ENCODE peak calls at places on chromosomes 1 and 21, in eight cellular contexts. P is CD8-positive, alpha-beta T cell; U is lower lobe of right lung; H is small intestine; Q is right cardiac atrium; V is CD8-positive, alpha-beta memory T cell; L is CD4-positive, alpha-beta memory T cell; C is adrenal gland. Z is an unnamed sample. For H3K9me3, the result is how much of the 10 kb centered on the place peaks cover.

GRCh38 chr1:174870319-174870718 is 129.4 kb upstream of the CACYBP start:
- DNase-seq in P (no peak), U (no peak), H (no peak), Q (no peak), V (no peak), L (no peak), C (no peak), Z (no peak)

GRCh38 chr1:30358510-30358909 is 364.9 kb downstream of the MATN1 start:
- DNase-seq in P (no peak), U (no peak), H (no peak), Q (no peak), V (no peak), L (no peak), C (no peak), Z (no peak)

GRCh38 chr1:235315173-235315572 is 12.8 kb downstream of the ARID4B start:
- DNase-seq in P (no peak), U (no peak), H (no peak), Q (no peak), V (no peak), L (no peak), C (no peak), Z (no peak)

GRCh38 chr1:40224040-40224439 is 23.7 kb upstream of the TMCO2 start:
- DNase-seq in P (no peak), U (no peak), H (no peak), Q (no peak), V (no peak), L (no peak), C (no peak), Z (no peak)

GRCh38 chr1:152855661-152856060 is 4.1 kb upstream of the LCE7A start:
- DNase-seq in P (no peak), U (no peak), H (no peak), Q (no peak), V (no peak), L (no peak), C (no peak), Z (no peak)

GRCh38 chr1:98428864-98429263 is 232.7 kb upstream of the SNX7 start:
- DNase-seq in P (no peak), U (no peak), H (no peak), Q (no peak), V (no peak), L (no peak), C (no peak), Z (no peak)

GRCh38 chr21:16587141-16587570 is 857.4 kb downstream of the USP25 start:
- DNase-seq in P (peak), U (peak), H (no peak), Q (peak), V (no peak), L (no peak), C (peak), Z (no peak)

GRCh38 chr1:44677201-44677520 is 2.6 kb downstream of the ARMH1 start:
- DNase-seq in P (no peak), U (no peak), H (peak), Q (no peak), V (no peak), L (peak), C (peak), Z (no peak)

GRCh38 chr1:78274814-78275213 is 216.0 kb upstream of the PTGFR start:
- DNase-seq in P (no peak), U (no peak), H (no peak), Q (no peak), V (no peak), L (no peak), C (no peak), Z (no peak)

GRCh38 chr1:173409613-173410012 is 67.5 kb upstream of the PRDX6 start:
- DNase-seq in P (peak), U (peak), H (no peak), Q (peak), V (peak), L (no peak), C (no peak), Z (no peak)

GRCh38 chr1:174883361-174883760 is 116.4 kb upstream of the CACYBP start:
- DNase-seq in P (no peak), U (no peak), H (no peak), Q (no peak), V (no peak), L (peak), C (no peak), Z (no peak)

GRCh38 chr1:228791782-228792181 is 56.5 kb downstream of the RHOU start:
- DNase-seq in P (no peak), U (no peak), H (no peak), Q (no peak), V (no peak), L (no peak), C (no peak), Z (no peak)

GRCh38 chr1:230292739-230293720 is 133.1 kb downstream of the PGBD5 start:
- DNase-seq in P (no peak), U (no peak), H (no peak), Q (no peak), V (no peak), L (no peak), C (no peak), Z (no peak)

GRCh38 chr21:32087452-32087851 is 191.4 kb downstream of the MIS18A start:
- DNase-seq in P (no peak), U (no peak), H (peak), Q (no peak), V (no peak), L (no peak), C (no peak), Z (no peak)

GRCh38 chr1:84299536-84300260 is 1.8 kb upstream of the SAMD13 start:
- DNase-seq in P (no peak), U (no peak), H (peak), Q (no peak), V (no peak), L (no peak), C (no peak), Z (no peak)

GRCh38 chr1:76868916-76869315 is 1.6 kb downstream of the ST6GALNAC5 start:
- DNase-seq in P (no peak), U (peak), H (no peak), Q (peak), V (no peak), L (no peak), C (peak), Z (no peak)

GRCh38 chr21:40015818-40016217 is 148.6 kb downstream of the PCP4 start:
- DNase-seq in P (no peak), U (no peak), H (no peak), Q (no peak), V (no peak), L (no peak), C (no peak), Z (no peak)

GRCh38 chr21:40016234-40016633 is 149.0 kb downstream of the PCP4 start:
- DNase-seq in P (no peak), U (no peak), H (no peak), Q (no peak), V (no peak), L (no peak), C (no peak), Z (no peak)

GRCh38 chr21:40019076-40019475 is 151.8 kb downstream of the PCP4 start:
- DNase-seq in P (no peak), U (no peak), H (no peak), Q (no peak), V (no peak), L (no peak), C (no peak), Z (no peak)

GRCh38 chr21:40016667-40017066 is 149.4 kb downstream of the PCP4 start:
- DNase-seq in P (no peak), U (no peak), H (no peak), Q (no peak), V (no peak), L (no peak), C (no peak), Z (no peak)

GRCh38 chr21:40020651-40021050 is 153.4 kb downstream of the PCP4 start:
- DNase-seq in P (no peak), U (no peak), H (no peak), Q (no peak), V (no peak), L (no peak), C (no peak), Z (no peak)
- H3K9me3 ChIP-seq in P (under half), U (under half), H (under half), Q (under half), V (under half), L (under half), C (under half), Z (under half)

GRCh38 chr1:2882968-2883696 is 81.6 kb upstream of the TTC34 start:
- DNase-seq in P (no peak), U (no peak), H (no peak), Q (no peak), V (no peak), L (no peak), C (no peak), Z (no peak)
- H3K9me3 ChIP-seq in P (under half), U (under half), H (under half), Q (under half), V (under half), L (under half), C (under half), Z (under half)

DNA sequence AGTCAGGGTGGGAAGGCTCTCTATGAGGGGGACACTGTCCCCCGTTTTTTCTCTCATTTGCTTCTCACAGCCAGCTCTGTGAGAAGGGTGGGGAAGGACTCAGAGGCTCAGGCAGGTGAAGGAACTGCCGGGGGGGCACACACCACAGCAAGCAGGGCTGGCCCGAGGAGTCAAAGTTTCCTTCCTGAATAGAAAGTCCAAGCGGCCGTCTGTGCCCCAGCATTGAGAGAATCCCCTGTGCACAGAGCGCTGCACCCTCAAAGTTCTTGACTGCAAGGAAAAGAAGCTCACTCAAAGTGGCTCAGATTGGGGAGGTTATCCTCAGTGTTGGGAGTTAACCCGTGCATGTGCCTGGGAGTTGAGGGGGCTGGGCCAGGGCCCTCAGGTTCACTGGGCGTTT is 145.2 kb upstream of the AJAP1 start:
- DNase-seq in P (no peak), U (no peak), H (no peak), Q (no peak), V (no peak), L (no peak), C (no peak), Z (no peak)
- H3K9me3 ChIP-seq in P (under half), U (under half), H (under half), Q (under half), V (under half), L (under half), C (under half), Z (under half)

GRCh38 chr21:9735421-9735961 is 785.9 kb upstream of the TPTE start:
- DNase-seq in P (no peak), U (no peak), H (no peak), Q (peak), V (no peak), L (no peak), C (no peak), Z (no peak)
- H3K9me3 ChIP-seq in P (under half), U (under half), H (under half), Q (under half), V (under half), L (under half), C (under half), Z (under half)

GRCh38 chr1:180731131-180731530 is 99.3 kb downstream of the XPR1 start:
- DNase-seq in P (no peak), U (no peak), H (no peak), Q (no peak), V (no peak), L (no peak), C (no peak), Z (no peak)
- H3K9me3 ChIP-seq in P (under half), U (under half), H (under half), Q (under half), V (under half), L (under half), C (under half), Z (under half)

GRCh38 chr1:233281711-233282581 is 13.6 kb downstream of the PCNX2 start:
- DNase-seq in P (no peak), U (no peak), H (peak), Q (no peak), V (peak), L (peak), C (no peak), Z (no peak)

GRCh38 chr1:233278621-233279020 is 16.9 kb downstream of the PCNX2 start:
- DNase-seq in P (no peak), U (no peak), H (no peak), Q (no peak), V (no peak), L (no peak), C (no peak), Z (no peak)

GRCh38 chr1:233282582-233282886 is 13.0 kb downstream of the PCNX2 start:
- DNase-seq in P (no peak), U (no peak), H (no peak), Q (no peak), V (no peak), L (no peak), C (no peak), Z (no peak)

GRCh38 chr1:233279971-233280370 is 15.6 kb downstream of the PCNX2 start:
- DNase-seq in P (no peak), U (no peak), H (no peak), Q (no peak), V (no peak), L (no peak), C (no peak), Z (no peak)

GRCh38 chr1:233277637-233278413 is 17.7 kb downstream of the PCNX2 start:
- DNase-seq in P (no peak), U (no peak), H (no peak), Q (no peak), V (no peak), L (no peak), C (no peak), Z (no peak)
- H3K9me3 ChIP-seq in P (under half), U (under half), H (under half), Q (under half), V (under half), L (under half), C (under half), Z (under half)

GRCh38 chr21:17803536-17803935 is 15.6 kb downstream of the C21orf91 start:
- DNase-seq in P (no peak), U (no peak), H (no peak), Q (no peak), V (no peak), L (no peak), C (no peak), Z (no peak)

GRCh38 chr21:17802568-17802967 is 16.6 kb downstream of the C21orf91 start:
- DNase-seq in P (no peak), U (no peak), H (no peak), Q (no peak), V (no peak), L (no peak), C (no peak), Z (no peak)

GRCh38 chr21:17805966-17806365 is 13.2 kb downstream of the C21orf91 start:
- DNase-seq in P (no peak), U (no peak), H (no peak), Q (no peak), V (no peak), L (no peak), C (no peak), Z (no peak)
- H3K9me3 ChIP-seq in P (under half), U (under half), H (under half), Q (under half), V (under half), L (under half), C (under half), Z (under half)

DNA sequence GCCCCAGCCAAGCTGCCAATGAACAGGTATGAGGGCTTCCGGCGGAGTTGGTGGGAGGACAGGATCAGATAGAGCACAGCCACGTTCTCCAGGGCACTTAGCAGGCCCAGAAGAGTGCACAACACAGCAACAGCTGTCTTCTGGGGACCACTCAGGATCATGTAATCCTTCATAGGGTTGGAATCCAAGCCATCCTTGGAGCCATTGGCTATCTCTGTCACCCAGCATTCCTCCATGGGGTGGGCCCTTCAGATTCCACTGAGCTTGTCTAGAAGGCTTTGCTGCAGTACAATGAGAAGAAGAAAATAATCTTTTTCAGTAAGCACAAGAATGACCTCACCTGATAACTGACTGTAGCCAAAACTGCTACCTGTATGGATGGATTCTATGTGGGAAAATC is 7.3 kb upstream of the FUCA1 start:
- DNase-seq in P (no peak), U (no peak), H (no peak), Q (no peak), V (no peak), L (no peak), C (no peak), Z (no peak)
- H3K9me3 ChIP-seq in P (under half), U (under half), H (under half), Q (under half), V (under half), L (under half), C (under half), Z (under half)

GRCh38 chr1:4307911-4308545 is 346.4 kb upstream of the AJAP1 start:
- DNase-seq in P (no peak), U (no peak), H (no peak), Q (no peak), V (no peak), L (no peak), C (no peak), Z (no peak)
- H3K9me3 ChIP-seq in P (under half), U (under half), H (under half), Q (under half), V (under half), L (under half), C (under half), Z (under half)

Z was measured in T-helper 17 cell.